ENCODE peak calls at places on chromosome 4, in ten cellular contexts. B is SK-N-SH, A is right atrium auricular region, C is testis, M is breast epithelium, F is colonic mucosa, O is stomach, I is adrenal gland, Y is MM.1S, V is endodermal cell. K is an unnamed sample.
A peak's percentile ranks its signal among the peaks of the same experiment; 100 is the strongest.

GRCh38 chr4:62709618-62710252 is 1509.6 kb downstream of the ADGRL3 start:
- DNase-seq in B (peak; percentile 16), A (no peak), C (peak; percentile 14), M (no peak), F (no peak), O (no peak), I (peak; percentile 1), Y (peak; percentile 60), V (no peak), K (no peak)

GRCh38 chr4:182483685-182484084 is 240.5 kb downstream of the TENM3 start:
- DNase-seq in B (no peak), A (no peak), C (no peak), M (no peak), F (no peak), O (no peak), I (no peak), Y (no peak), V (no peak), K (no peak)

GRCh38 chr4:137632842-137633241 is 100.5 kb upstream of the PCDH18 start:
- DNase-seq in B (no peak), A (no peak), C (no peak), M (no peak), F (no peak), O (no peak), I (no peak), Y (no peak), V (no peak), K (no peak)

GRCh38 chr4:99300934-99301333 is 10.1 kb upstream of the ADH1A start:
- DNase-seq in B (no peak), A (peak; percentile 94), C (peak; percentile 86), M (peak; percentile 66), F (peak; percentile 71), O (peak; percentile 68), I (peak; percentile 50), Y (no peak), V (no peak), K (no peak)

GRCh38 chr4:111937368-111937767 is 207.9 kb upstream of the FAM241A start:
- DNase-seq in B (no peak), A (no peak), C (no peak), M (no peak), F (no peak), O (no peak), I (no peak), Y (peak; percentile 49), V (no peak), K (peak; percentile 2)

GRCh38 chr4:75490155-75490554 is 24.0 kb downstream of the RCHY1 start:
- DNase-seq in B (no peak), A (no peak), C (no peak), M (no peak), F (no peak), O (no peak), I (no peak), Y (peak; percentile 50), V (no peak), K (no peak)

GRCh38 chr4:185564355-185564754 is 29.0 kb upstream of the PDLIM3 start:
- DNase-seq in B (no peak), A (no peak), C (no peak), M (no peak), F (no peak), O (no peak), I (no peak), Y (no peak), V (no peak), K (no peak)

GRCh38 chr4:189215574-189215973 is 725.1 kb upstream of the FRG1 start:
- DNase-seq in B (no peak), A (no peak), C (no peak), M (no peak), F (no peak), O (no peak), I (no peak), Y (peak; percentile 90), V (no peak), K (no peak)

GRCh38 chr4:10162341-10163000 is 45.9 kb upstream of the WDR1 start:
- DNase-seq in B (no peak), A (no peak), C (no peak), M (no peak), F (no peak), O (peak; percentile 67), I (no peak), Y (no peak), V (no peak), K (no peak)

GRCh38 chr4:25656031-25656430 is 380 bp downstream of the SLC34A2 start:
- DNase-seq in B (no peak), A (no peak), C (no peak), M (no peak), F (no peak), O (no peak), I (no peak), Y (no peak), V (no peak), K (no peak)
- H3K4me3 ChIP-seq in B (no peak overlapping the region), A (no peak overlapping the region), C (peak overlapping the region; percentile 2), M (no peak overlapping the region), F (no peak overlapping the region), O (peak overlapping the region; percentile 34), I (no peak overlapping the region), Y (no peak overlapping the region), V (peak overlapping the region; percentile 89), K (peak overlapping the region; percentile 34)

DNA sequence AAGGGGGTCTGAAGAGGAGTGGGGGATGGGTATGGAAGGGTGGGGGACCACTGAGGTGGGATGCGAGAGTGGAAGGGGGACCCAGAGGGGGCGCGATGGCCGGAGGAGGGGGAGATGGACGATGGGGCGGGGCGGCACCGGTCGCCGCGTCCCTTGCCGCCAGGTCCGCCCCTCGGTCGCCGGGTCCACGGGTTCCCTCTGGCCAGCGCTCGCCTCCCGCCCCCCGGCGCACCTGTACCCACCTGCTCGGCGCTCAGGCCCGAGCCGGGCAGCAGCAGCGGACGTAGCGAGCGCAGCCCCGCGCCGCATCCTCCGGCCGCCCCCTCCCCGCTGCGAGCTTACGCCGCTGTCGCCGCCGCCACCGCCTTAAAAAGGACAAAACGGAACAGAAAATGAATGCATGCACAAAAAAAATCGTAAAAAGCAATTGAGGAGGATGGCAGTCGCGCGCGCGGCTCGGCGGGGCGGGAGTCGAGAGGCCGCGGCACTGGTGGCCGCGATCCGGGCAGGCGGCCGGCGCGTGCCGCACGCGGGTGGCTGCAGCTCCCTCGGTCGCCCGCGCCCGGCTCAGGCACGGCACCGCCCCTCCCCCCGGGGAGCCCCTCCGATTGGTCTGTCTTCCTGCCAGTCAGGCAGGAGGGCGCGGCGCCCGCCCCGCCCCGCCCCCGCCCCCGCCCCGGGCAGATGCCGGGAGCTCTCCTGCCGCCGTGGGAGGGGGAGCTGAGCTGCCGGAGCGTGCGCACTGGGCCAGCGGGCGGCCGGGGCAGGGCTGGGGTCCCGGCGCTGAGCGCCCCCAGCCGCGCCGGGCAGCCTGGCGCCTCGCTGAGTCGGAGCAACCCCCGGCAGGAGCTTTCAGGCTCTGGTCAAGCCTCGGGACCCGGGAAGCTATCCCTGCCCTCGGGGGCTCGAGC is at the start of gene JAKMIP1:
- DNase-seq in B (peak; percentile 99), A (no peak), C (peak; percentile 93), M (no peak), F (peak; percentile 83), O (peak; percentile 87), I (peak; percentile 74), Y (peak; percentile 81), V (peak; percentile 97), K (peak; percentile 100)
- H3K27me3 ChIP-seq in B (no peaks in the 10 kb centered on the region), A (peaks cover 4% of the 10 kb centered on the region), C (no peaks in the 10 kb centered on the region), M (peaks cover 7% of the 10 kb centered on the region), F (peaks cover 18% of the 10 kb centered on the region), O (peaks cover 10% of the 10 kb centered on the region), I (peaks cover 25% of the 10 kb centered on the region), Y (peaks cover 12% of the 10 kb centered on the region), V (no peaks in the 10 kb centered on the region), K (peaks cover 26% of the 10 kb centered on the region)

GRCh38 chr4:168319486-168320019 is 1.0 kb upstream of the DDX60 start:
- DNase-seq in B (no peak), A (no peak), C (no peak), M (no peak), F (no peak), O (no peak), I (no peak), Y (no peak), V (no peak), K (peak; percentile 15)
- H3K4me3 ChIP-seq in B (no peak overlapping the region), A (peak overlapping the region; percentile 86), C (peak overlapping the region; percentile 75), M (no peak overlapping the region), F (no peak overlapping the region), O (peak overlapping the region; percentile 74), I (no peak overlapping the region), Y (no peak overlapping the region), V (no peak overlapping the region), K (no peak overlapping the region)

DNA sequence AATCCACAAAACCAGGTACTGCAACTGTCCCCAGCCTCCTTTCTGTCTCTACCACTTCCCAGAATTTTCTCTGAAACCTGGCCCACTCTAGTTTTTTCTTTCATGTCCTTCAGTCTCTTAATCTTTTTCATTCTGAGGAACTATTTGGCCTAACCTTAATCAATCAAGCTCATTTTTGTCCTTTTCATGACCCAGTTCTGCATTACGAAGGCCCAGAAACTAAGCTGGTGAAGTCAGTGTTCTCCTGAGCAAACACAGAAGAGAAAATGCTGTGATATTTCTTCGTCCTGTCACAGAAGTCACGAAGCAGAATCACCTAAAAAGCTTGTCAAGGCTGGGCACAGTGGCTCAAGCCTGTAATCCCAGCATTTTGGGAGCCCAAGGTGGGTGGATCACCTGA is 131.7 kb upstream of the EDNRA start:
- DNase-seq in B (no peak), A (no peak), C (no peak), M (no peak), F (no peak), O (no peak), I (no peak), Y (no peak), V (no peak), K (no peak)
- H3K27me3 ChIP-seq in B (no peaks in the 10 kb centered on the region), A (no peaks in the 10 kb centered on the region), C (no peaks in the 10 kb centered on the region), M (no peaks in the 10 kb centered on the region), F (no peaks in the 10 kb centered on the region), O (no peaks in the 10 kb centered on the region), I (no peaks in the 10 kb centered on the region), Y (no peaks in the 10 kb centered on the region), V (no peaks in the 10 kb centered on the region), K (no peaks in the 10 kb centered on the region)

GRCh38 chr4:41866799-41867677 is 68.2 kb upstream of the TMEM33 start:
- DNase-seq in B (no peak), A (no peak), C (no peak), M (no peak), F (no peak), O (no peak), I (no peak), Y (no peak), V (peak; percentile 83), K (peak; percentile 64)
- H3K4me3 ChIP-seq in B (no peak overlapping the region), A (peak overlapping the region; percentile 13), C (peak overlapping the region; percentile 15), M (no peak overlapping the region), F (no peak overlapping the region), O (peak overlapping the region; percentile 10), I (no peak overlapping the region), Y (no peak overlapping the region), V (peak overlapping the region; percentile 65), K (no peak overlapping the region)

GRCh38 chr4:148081745-148082144 is 349.9 kb downstream of the ARHGAP10 start:
- DNase-seq in B (no peak), A (no peak), C (no peak), M (no peak), F (no peak), O (no peak), I (no peak), Y (no peak), V (no peak), K (no peak)
- H3K27me3 ChIP-seq in B (no peaks in the 10 kb centered on the region), A (no peaks in the 10 kb centered on the region), C (no peaks in the 10 kb centered on the region), M (no peaks in the 10 kb centered on the region), F (no peaks in the 10 kb centered on the region), O (no peaks in the 10 kb centered on the region), I (no peaks in the 10 kb centered on the region), Y (no peaks in the 10 kb centered on the region), V (no peaks in the 10 kb centered on the region), K (no peaks in the 10 kb centered on the region)

K was measured in H7.